ENCODE peak calls at places on chromosomes 5 and 9, in six cellular contexts. V is body of pancreas, W is stomach, D is iPS DF 6.9, A is HAP-1, T is heart left ventricle. S is an unnamed sample.
A peak's percentile ranks its signal among the peaks of the same experiment; 100 is the strongest.

GRCh38 chr9:134276463-134277245 is 49.6 kb upstream of the RXRA start:
- DNase-seq in D (no peak), A (no peak), T (no peak), V (no peak), W (no peak), S (no peak)

GRCh38 chr5:101782352-101783087 is 513.6 kb downstream of the SLCO4C1 start:
- DNase-seq in T (no peak), D (no peak), A (no peak), W (no peak), V (no peak), S (no peak)

GRCh38 chr9:117153021-117153420 is 261.8 kb downstream of the ASTN2 start:
- DNase-seq in W (no peak), T (no peak), D (no peak), V (no peak), A (no peak), S (no peak)

GRCh38 chr5:91188755-91189154 is 194.4 kb downstream of the ARRDC3 start:
- DNase-seq in T (no peak), A (no peak), W (no peak), D (no peak), V (no peak), S (no peak)

GRCh38 chr5:180197016-180197702 is 11.9 kb downstream of the RASGEF1C start:
- DNase-seq in A (no peak), W (no peak), D (no peak), T (no peak), V (no peak), S (no peak)

GRCh38 chr5:12772276-12772675 is 868.0 kb upstream of the CTNND2 start:
- DNase-seq in W (no peak), D (no peak), T (no peak), V (no peak), A (no peak), S (no peak)

GRCh38 chr5:69248019-69248418 is 13.3 kb downstream of the CDK7 start:
- DNase-seq in V (no peak), D (no peak), A (no peak), T (no peak), W (no peak), S (no peak)

GRCh38 chr5:82794876-82795275 is 282.3 kb downstream of the TMEM167A start:
- DNase-seq in A (no peak), V (no peak), W (no peak), T (no peak), D (no peak), S (no peak)

GRCh38 chr5:177311723-177312648 is at the start of gene MXD3:
- DNase-seq in V (peak; percentile 93), W (peak; percentile 98), A (peak; percentile 100), D (peak; percentile 91), T (peak; percentile 97), S (peak; percentile 96)

GRCh38 chr9:35627575-35627974 is 9.4 kb upstream of the CD72 start:
- DNase-seq in W (no peak), V (no peak), D (no peak), A (no peak), T (no peak), S (no peak)

GRCh38 chr5:176776141-176776865 is 34.1 kb upstream of the UNC5A start:
- DNase-seq in W (no peak), A (no peak), V (no peak), T (no peak), D (no peak), S (peak; percentile 34)

GRCh38 chr5:45799388-45799787 is 103.2 kb upstream of the HCN1 start:
- DNase-seq in D (no peak), W (no peak), T (no peak), A (no peak), V (no peak), S (no peak)

GRCh38 chr5:45800331-45800730 is 104.2 kb upstream of the HCN1 start:
- DNase-seq in A (no peak), V (no peak), D (no peak), W (no peak), T (no peak), S (no peak)

GRCh38 chr5:45793638-45794532 is 97.7 kb upstream of the HCN1 start:
- DNase-seq in V (no peak), A (no peak), T (no peak), D (no peak), W (no peak), S (no peak)

GRCh38 chr5:45796959-45797553 is 100.9 kb upstream of the HCN1 start:
- DNase-seq in T (no peak), W (no peak), V (no peak), D (peak; percentile 4), A (peak; percentile 7), S (no peak)

DNA sequence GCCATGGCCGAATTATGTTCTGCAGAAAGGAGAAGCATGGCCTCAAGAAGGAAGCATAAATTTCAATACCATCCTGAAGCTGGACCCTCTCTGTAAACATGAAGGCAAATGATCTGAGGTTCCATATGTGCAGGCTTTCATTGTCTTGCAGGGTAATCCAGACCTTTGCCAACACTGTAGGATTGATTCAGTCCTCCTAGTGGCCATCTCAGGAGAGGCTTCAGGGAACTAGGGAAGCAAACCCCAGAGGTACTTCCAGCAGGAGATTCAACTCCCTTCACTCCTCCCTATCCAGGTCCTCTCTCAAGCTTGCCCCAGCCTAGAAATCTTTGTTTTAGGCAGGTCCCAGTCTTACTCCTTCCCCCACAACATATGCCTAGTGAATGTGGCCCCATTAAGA is 99.3 kb upstream of the HCN1 start:
- DNase-seq in T (no peak), V (no peak), A (no peak), D (peak; percentile 1), W (no peak), S (no peak)
- H3K9me3 ChIP-seq in T (no peaks in the 10 kb centered on the region), V (no peaks in the 10 kb centered on the region), A (no peaks in the 10 kb centered on the region), D (no peaks in the 10 kb centered on the region), W (peaks cover 26% of the 10 kb centered on the region), S (no peaks in the 10 kb centered on the region)

DNA sequence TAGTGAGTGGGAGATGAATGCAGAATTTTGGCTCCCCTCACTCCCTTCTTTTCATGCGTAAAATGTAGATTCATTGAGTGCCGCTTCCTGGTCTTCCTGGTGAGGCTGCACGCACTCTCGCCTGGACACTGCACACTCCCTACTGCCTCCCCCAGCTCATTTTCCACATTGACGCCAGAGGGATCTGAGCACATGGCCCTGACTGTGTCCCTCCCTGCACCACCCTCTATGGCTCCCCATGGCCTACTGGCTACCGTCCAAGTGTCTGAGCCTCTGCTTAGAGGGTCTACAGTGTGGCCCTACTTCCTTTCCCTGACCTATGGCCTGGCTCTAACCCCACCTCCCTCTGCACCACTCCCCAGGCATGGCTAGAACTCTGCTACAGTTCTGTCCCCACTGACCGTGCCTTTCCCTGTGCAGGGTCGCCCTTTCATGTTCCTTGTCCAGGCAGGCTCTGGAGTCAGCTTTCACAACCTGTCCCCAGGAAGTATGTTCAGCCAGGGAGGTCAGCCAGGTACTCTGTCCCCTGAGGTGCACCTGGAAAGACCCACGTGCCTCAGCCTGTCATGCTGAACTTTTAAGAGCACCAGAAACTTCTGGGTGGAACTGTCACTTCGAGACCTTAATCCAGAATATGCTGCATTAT is 160.5 kb downstream of the COL23A1 start:
- DNase-seq in D (no peak), A (no peak), T (no peak), V (peak; percentile 28), W (peak; percentile 58), S (peak; percentile 54)
- H3K9me3 ChIP-seq in D (no peaks in the 10 kb centered on the region), A (no peaks in the 10 kb centered on the region), T (no peaks in the 10 kb centered on the region), V (no peaks in the 10 kb centered on the region), W (no peaks in the 10 kb centered on the region), S (no peaks in the 10 kb centered on the region)

DNA sequence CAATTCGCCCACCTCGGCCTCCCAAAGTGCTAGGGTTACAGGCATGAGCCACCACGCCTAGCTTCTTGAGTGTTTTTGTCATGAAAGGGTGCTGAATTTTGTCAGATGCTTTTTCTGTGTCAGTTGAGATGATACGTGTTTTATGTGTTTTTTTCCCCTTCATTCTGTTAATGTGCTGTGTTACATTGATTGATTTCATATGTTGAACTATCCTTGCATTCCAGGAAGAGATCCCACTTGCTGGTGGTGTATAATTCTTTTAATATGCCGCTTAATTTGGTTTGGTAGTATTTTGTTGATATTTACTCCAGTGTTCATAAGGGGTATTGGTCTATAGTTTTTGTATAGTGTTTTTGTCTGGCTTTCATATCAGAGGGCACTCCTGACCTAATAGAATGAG is 13.6 kb downstream of the ZBTB43 start:
- DNase-seq in D (no peak), T (no peak), A (no peak), W (no peak), V (no peak), S (no peak)
- H3K9me3 ChIP-seq in D (no peaks in the 10 kb centered on the region), T (peaks cover 8% of the 10 kb centered on the region), A (peaks cover 16% of the 10 kb centered on the region), W (peaks cover 10% of the 10 kb centered on the region), V (no peaks in the 10 kb centered on the region), S (peaks cover 40% of the 10 kb centered on the region)

GRCh38 chr5:173352366-173353069 is 24.3 kb upstream of the STC2 start:
- DNase-seq in V (no peak), A (no peak), T (no peak), W (no peak), D (no peak), S (no peak)
- H3K9me3 ChIP-seq in V (no peaks in the 10 kb centered on the region), A (no peaks in the 10 kb centered on the region), T (no peaks in the 10 kb centered on the region), W (no peaks in the 10 kb centered on the region), D (no peaks in the 10 kb centered on the region), S (peaks cover 7% of the 10 kb centered on the region)

GRCh38 chr5:17696625-17697024 is 62.4 kb downstream of the TAF11L14 start:
- DNase-seq in A (no peak), T (no peak), V (no peak), D (no peak), W (no peak), S (no peak)
- H3K9me3 ChIP-seq in A (no peaks in the 10 kb centered on the region), T (no peaks in the 10 kb centered on the region), V (no peaks in the 10 kb centered on the region), D (no peaks in the 10 kb centered on the region), W (no peaks in the 10 kb centered on the region), S (peaks cover 6% of the 10 kb centered on the region)

GRCh38 chr5:140767444-140767843 is 18.5 kb upstream of the PCDHA1 start:
- DNase-seq in W (no peak), A (no peak), T (no peak), D (no peak), V (no peak), S (no peak)
- H3K9me3 ChIP-seq in W (peaks cover 82% of the 10 kb centered on the region), A (peaks cover 17% of the 10 kb centered on the region), T (peaks cover 83% of the 10 kb centered on the region), D (no peaks in the 10 kb centered on the region), V (peaks cover 3% of the 10 kb centered on the region), S (peaks cover 44% of the 10 kb centered on the region)

GRCh38 chr5:1882337-1883119 is at the start of gene IRX4:
- DNase-seq in A (no peak), T (peak; percentile 27), D (no peak), V (no peak), W (no peak), S (no peak)
- H3K9me3 ChIP-seq in A (no peaks in the 10 kb centered on the region), T (no peaks in the 10 kb centered on the region), D (no peaks in the 10 kb centered on the region), V (no peaks in the 10 kb centered on the region), W (no peaks in the 10 kb centered on the region), S (no peaks in the 10 kb centered on the region)

DNA sequence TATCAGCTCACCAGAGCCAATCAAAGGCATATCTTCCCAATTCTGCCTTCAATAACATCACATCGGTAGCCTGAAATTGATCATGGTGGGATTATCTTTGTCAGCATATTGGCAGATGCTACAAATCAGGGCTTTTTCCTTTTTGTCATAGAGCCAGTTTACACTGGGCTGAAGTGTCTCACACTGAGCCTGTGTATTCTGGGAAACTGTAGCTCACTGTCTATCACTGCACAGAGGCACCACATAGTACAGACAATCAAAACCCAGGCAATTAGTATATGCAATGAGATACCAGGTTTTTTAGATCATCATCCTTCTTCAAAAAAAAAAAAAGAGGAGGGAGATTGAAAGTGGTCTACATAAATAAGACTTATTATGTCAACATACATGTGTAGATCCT is 46.6 kb downstream of the ADAM19 start:
- DNase-seq in D (no peak), W (no peak), A (no peak), V (no peak), T (no peak), S (no peak)
- H3K9me3 ChIP-seq in D (no peaks in the 10 kb centered on the region), W (no peaks in the 10 kb centered on the region), A (no peaks in the 10 kb centered on the region), V (no peaks in the 10 kb centered on the region), T (no peaks in the 10 kb centered on the region), S (no peaks in the 10 kb centered on the region)

S was measured in right atrium auricular region.